ENCODE peak calls at places on chromosomes 16 and 17, in five cellular contexts. P is mammary epithelial cell, A is sigmoid colon, Q is tibial nerve, N is breast epithelium. D is an unnamed sample.
A peak's percentile ranks its signal among the peaks of the same experiment; 100 is the strongest.

GRCh38 chr17:75872434-75873351 is 5.7 kb downstream of the TRIM47 start:
- DNase-seq in P (peak; percentile 86), A (peak; percentile 95), Q (peak; percentile 57), N (peak; percentile 86), D (peak; percentile 80)

GRCh38 chr17:19703776-19704371 is 12.5 kb downstream of the SLC47A2 start:
- DNase-seq in P (no peak), A (no peak), Q (no peak), N (peak; percentile 16), D (no peak)

GRCh38 chr16:87212026-87212425 is 105.2 kb downstream of the C16orf95 start:
- DNase-seq in P (no peak), A (no peak), Q (peak; percentile 24), N (no peak), D (peak; percentile 7)

GRCh38 chr17:57284984-57285646 is 28.8 kb downstream of the MSI2 start:
- DNase-seq in P (no peak), A (no peak), Q (no peak), N (no peak), D (no peak)

GRCh38 chr16:58116046-58116445 is 13.1 kb downstream of the CFAP20 start:
- DNase-seq in P (no peak), A (no peak), Q (no peak), N (no peak), D (no peak)

GRCh38 chr17:74442670-74443515 is 11.0 kb downstream of the GPRC5C start:
- DNase-seq in P (no peak), A (peak; percentile 93), Q (peak; percentile 90), N (peak; percentile 88), D (peak; percentile 51)

GRCh38 chr16:87273471-87274030 is 43.6 kb downstream of the C16orf95 start:
- DNase-seq in P (no peak), A (peak; percentile 18), Q (no peak), N (no peak), D (no peak)

GRCh38 chr16:84603115-84603816 is 14.6 kb downstream of the COTL1 start:
- DNase-seq in P (peak; percentile 89), A (peak; percentile 95), Q (peak; percentile 88), N (no peak), D (peak; percentile 92)

GRCh38 chr17:77594416-77595209 is 363.9 kb upstream of the TNRC6C start:
- DNase-seq in P (no peak), A (peak; percentile 37), Q (no peak), N (no peak), D (no peak)

GRCh38 chr16:14283786-14284185 is 212.7 kb downstream of the MRTFB start:
- DNase-seq in P (no peak), A (no peak), Q (no peak), N (no peak), D (no peak)

GRCh38 chr16:14286381-14287230 is 215.5 kb downstream of the MRTFB start:
- DNase-seq in P (no peak), A (no peak), Q (no peak), N (no peak), D (no peak)

GRCh38 chr16:14285542-14286380 is 214.6 kb downstream of the MRTFB start:
- DNase-seq in P (peak; percentile 88), A (peak; percentile 96), Q (peak; percentile 94), N (peak; percentile 89), D (peak; percentile 90)

GRCh38 chr16:14284371-14284770 is 213.3 kb downstream of the MRTFB start:
- DNase-seq in P (no peak), A (no peak), Q (no peak), N (no peak), D (no peak)

GRCh38 chr16:14284930-14285541 is 213.9 kb downstream of the MRTFB start:
- DNase-seq in P (no peak), A (peak; percentile 86), Q (peak; percentile 41), N (peak; percentile 39), D (peak; percentile 60)
- H3K4me1 ChIP-seq in P (peaks cover 6% of the 10 kb centered on the region), A (peaks cover 11% of the 10 kb centered on the region), Q (peaks cover 7% of the 10 kb centered on the region), N (no peaks in the 10 kb centered on the region), D (no peaks in the 10 kb centered on the region)

GRCh38 chr17:73286863-73287296 is 24.9 kb downstream of the CDC42EP4 start:
- DNase-seq in P (peak; percentile 68), A (no peak), Q (no peak), N (no peak), D (peak; percentile 88)

GRCh38 chr17:73284339-73284738 is 22.7 kb upstream of the CPSF4L start:
- DNase-seq in P (no peak), A (no peak), Q (no peak), N (no peak), D (no peak)

GRCh38 chr17:73285916-73286862 is 24.5 kb upstream of the CPSF4L start:
- DNase-seq in P (no peak), A (no peak), Q (no peak), N (no peak), D (no peak)

GRCh38 chr17:73284906-73285602 is 23.4 kb upstream of the CPSF4L start:
- DNase-seq in P (no peak), A (no peak), Q (no peak), N (no peak), D (no peak)

GRCh38 chr17:73285603-73285908 is 23.9 kb upstream of the CPSF4L start:
- DNase-seq in P (no peak), A (no peak), Q (no peak), N (no peak), D (no peak)
- H3K4me3 ChIP-seq in P (no peak overlapping the region), A (no peak overlapping the region), Q (no peak overlapping the region), N (no peak overlapping the region), D (no peak overlapping the region)

GRCh38 chr16:15435216-15435864 is 952 bp downstream of the BMERB1 start:
- DNase-seq in P (no peak), A (no peak), Q (no peak), N (no peak), D (peak; percentile 5)
- TF ChIP-seq CTCF in P (peak; percentile 55), A (no peak), Q (no peak), N (no peak), D (no peak)

GRCh38 chr16:9772526-9772925 is 409.7 kb downstream of the GRIN2A start:
- DNase-seq in P (no peak), A (no peak), Q (no peak), N (no peak), D (no peak)
- H3K4me1 ChIP-seq in P (no peaks in the 10 kb centered on the region), A (no peaks in the 10 kb centered on the region), Q (no peaks in the 10 kb centered on the region), N (no peaks in the 10 kb centered on the region), D (no peaks in the 10 kb centered on the region)

GRCh38 chr16:65119905-65120341 is 1.9 kb downstream of the CDH11 start:
- DNase-seq in P (no peak), A (peak; percentile 66), Q (peak; percentile 39), N (peak; percentile 26), D (peak; percentile 62)
- H3K4me3 ChIP-seq in P (peak overlapping the region; percentile 86), A (peak overlapping the region; percentile 80), Q (peak overlapping the region; percentile 57), N (peak overlapping the region; percentile 70), D (peak overlapping the region; percentile 90)

GRCh38 chr16:28572659-28573510 is 19.2 kb downstream of the SGF29 start:
- DNase-seq in P (no peak), A (no peak), Q (no peak), N (no peak), D (no peak)
- TF ChIP-seq CTCF in P (no peak), A (no peak), Q (no peak), N (no peak), D (no peak)

DNA sequence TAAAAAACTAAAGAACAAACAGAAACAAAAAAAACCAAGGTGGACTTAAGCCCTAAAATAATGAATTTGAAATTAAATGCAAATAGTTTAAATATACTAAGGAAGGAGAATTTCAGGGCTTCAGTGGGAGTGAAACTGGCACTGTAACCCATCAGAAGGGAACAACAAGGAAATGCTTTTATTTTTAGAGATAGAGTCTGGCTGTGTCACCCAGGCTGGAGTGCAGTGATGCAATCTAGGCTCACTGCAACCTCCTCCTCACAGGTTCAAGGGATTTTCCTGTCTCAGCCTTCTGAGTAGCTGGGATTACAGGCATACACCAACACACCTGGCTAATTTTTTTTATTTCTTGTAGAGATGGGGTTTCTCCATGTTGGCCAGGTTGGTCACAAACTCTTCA is 625.2 kb upstream of the CDH8 start:
- DNase-seq in P (no peak), A (no peak), Q (no peak), N (no peak), D (no peak)
- H3K4me1 ChIP-seq in P (no peaks in the 10 kb centered on the region), A (no peaks in the 10 kb centered on the region), Q (no peaks in the 10 kb centered on the region), N (no peaks in the 10 kb centered on the region), D (no peaks in the 10 kb centered on the region)

GRCh38 chr16:66523861-66524354 is 26.0 kb downstream of the TK2 start:
- DNase-seq in P (no peak), A (no peak), Q (no peak), N (no peak), D (no peak)
- H3K4me3 ChIP-seq in P (no peak overlapping the region), A (no peak overlapping the region), Q (no peak overlapping the region), N (no peak overlapping the region), D (no peak overlapping the region)

DNA sequence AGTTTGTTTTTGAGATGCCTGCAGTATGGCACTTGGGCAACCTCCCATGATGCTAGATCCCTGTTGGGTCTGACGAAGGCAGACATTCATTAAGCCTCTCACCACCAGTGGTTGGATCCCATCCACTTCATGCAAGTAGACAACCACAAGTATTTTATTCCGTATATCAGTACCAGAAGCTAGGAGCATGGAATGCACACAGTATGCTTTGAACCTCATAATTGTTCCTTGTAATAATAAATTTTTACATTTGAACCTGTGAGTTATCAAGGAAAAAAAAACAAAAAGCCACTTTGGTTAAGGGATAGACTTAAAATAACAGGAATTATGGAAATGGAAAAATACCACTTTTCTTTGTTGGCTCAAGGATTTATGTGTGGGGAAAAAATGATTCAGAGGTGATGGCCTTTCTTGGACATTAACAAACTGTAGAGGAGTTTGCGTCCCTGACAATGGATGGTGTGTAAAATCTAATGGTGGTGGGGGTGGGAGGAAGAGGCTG is 107.1 kb upstream of the KCNJ16 start:
- DNase-seq in P (peak; percentile 8), A (no peak), Q (no peak), N (no peak), D (no peak)
- TF ChIP-seq CTCF in P (no peak), A (no peak), Q (no peak), N (no peak), D (no peak)

DNA sequence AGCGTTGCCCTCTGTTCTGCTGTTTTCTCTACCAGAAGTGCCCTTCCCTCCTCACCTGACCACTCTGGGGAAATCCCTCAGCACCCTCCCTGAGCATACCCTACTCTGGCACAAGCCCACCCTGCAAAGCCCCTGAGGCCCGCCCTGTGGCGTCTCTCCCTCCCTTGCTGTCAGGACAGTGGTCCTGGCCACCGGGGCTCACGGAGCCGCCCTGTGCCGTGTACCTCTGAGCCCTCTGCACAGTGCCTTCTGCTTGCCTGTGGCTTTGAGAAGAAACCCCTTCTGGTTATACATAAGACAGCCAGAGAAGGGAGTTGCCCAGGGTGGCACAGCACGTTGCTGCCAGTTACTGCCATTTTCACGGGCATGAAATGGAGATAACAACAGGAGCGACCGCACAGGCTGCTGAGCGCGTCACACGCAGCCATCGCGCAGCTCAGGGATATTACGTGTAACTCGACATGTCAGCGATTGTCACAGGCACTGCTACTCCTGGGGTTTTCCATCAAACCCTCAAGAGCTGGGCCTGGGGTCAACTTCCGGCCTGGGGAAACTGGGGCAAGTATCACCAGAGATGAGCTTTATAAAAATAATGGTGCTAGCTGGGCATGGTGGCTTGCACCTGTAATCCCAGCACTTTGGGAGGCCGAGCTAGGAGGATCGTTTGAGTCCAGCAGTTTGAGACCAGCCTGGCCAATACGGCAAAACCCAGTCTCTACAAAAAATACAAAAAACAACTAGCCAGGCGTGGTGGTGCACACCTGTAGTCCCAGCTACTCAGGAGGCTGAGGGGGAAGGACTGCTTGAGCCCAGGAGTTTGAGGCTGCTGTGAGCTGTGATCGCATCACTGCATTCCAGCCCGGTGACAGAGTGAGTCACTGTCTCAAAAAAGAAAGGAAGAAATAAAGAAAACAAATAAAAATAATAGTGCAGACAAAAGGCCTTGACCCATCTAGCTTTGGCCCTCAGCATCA is 14.8 kb downstream of the SCGB1C2 start:
- DNase-seq in P (no peak), A (peak; percentile 44), Q (no peak), N (no peak), D (peak; percentile 41)
- H3K4me1 ChIP-seq in P (no peaks in the 10 kb centered on the region), A (no peaks in the 10 kb centered on the region), Q (no peaks in the 10 kb centered on the region), N (no peaks in the 10 kb centered on the region), D (no peaks in the 10 kb centered on the region)